ENCODE peak calls at places on chromosomes 5 and 9, in six cellular contexts. V is bronchial epithelial cell, X is cardiac muscle cell, U is HCT116, A is tibial artery, N is body of pancreas. D is an unnamed sample.

GRCh38 chr5:3564827-3565560 is 30.6 kb upstream of the IRX1 start:
- DNase-seq in X (no peak), A (no peak), U (no peak), N (no peak), V (no peak), D (no peak)

GRCh38 chr5:65912311-65912710 is 14.1 kb upstream of the ERBIN start:
- DNase-seq in V (no peak), X (no peak), U (no peak), N (no peak), A (no peak), D (no peak)

GRCh38 chr5:176596689-176597416 is 13.1 kb downstream of the GPRIN1 start:
- DNase-seq in N (peak; percentile 29), X (peak; percentile 52), U (no peak), V (peak; percentile 39), A (no peak), D (no peak)

GRCh38 chr5:115396698-115397097 is 100.2 kb upstream of the CCDC112 start:
- DNase-seq in X (no peak), A (no peak), V (no peak), U (no peak), N (no peak), D (no peak)

GRCh38 chr9:98482248-98482647 is 226.5 kb downstream of the GABBR2 start:
- DNase-seq in X (no peak), N (no peak), U (no peak), V (no peak), A (no peak), D (no peak)

GRCh38 chr5:109866051-109866450 is 176.3 kb downstream of the MAN2A1 start:
- DNase-seq in U (no peak), X (no peak), N (no peak), V (peak; percentile 79), A (no peak), D (no peak)

GRCh38 chr9:97705354-97705950 is 8.3 kb upstream of the XPA start:
- DNase-seq in V (no peak), U (no peak), A (no peak), X (no peak), N (no peak), D (no peak)

GRCh38 chr5:41154491-41154890 is 58.8 kb downstream of the C6 start:
- DNase-seq in X (no peak), A (no peak), V (no peak), N (no peak), U (no peak), D (no peak)

GRCh38 chr5:59380350-59380951 is 513.1 kb downstream of the PDE4D start:
- DNase-seq in N (no peak), U (peak; percentile 37), V (peak; percentile 76), X (peak; percentile 75), A (no peak), D (peak; percentile 63)

GRCh38 chr5:37954561-37954960 is 114.7 kb upstream of the GDNF start:
- DNase-seq in V (peak; percentile 57), U (no peak), X (no peak), A (no peak), N (no peak), D (no peak)

GRCh38 chr5:33557605-33558004 is 116.8 kb downstream of the TARS1 start:
- DNase-seq in V (no peak), N (no peak), U (no peak), A (no peak), X (no peak), D (no peak)

GRCh38 chr9:128715436-128715750 is 8.5 kb downstream of the ZDHHC12 start:
- DNase-seq in V (no peak), U (no peak), N (peak; percentile 2), X (no peak), A (peak; percentile 52), D (no peak)

GRCh38 chr5:169088032-169088726 is 212.8 kb downstream of the SLIT3 start:
- DNase-seq in U (no peak), V (no peak), A (no peak), X (no peak), N (no peak), D (no peak)

GRCh38 chr5:73374520-73375235 is 73.9 kb downstream of the FOXD1 start:
- DNase-seq in A (no peak), U (no peak), N (no peak), V (peak; percentile 76), X (no peak), D (no peak)

GRCh38 chr5:65874241-65874640 is 52.1 kb upstream of the ERBIN start:
- DNase-seq in X (no peak), V (peak; percentile 82), N (no peak), A (no peak), U (no peak), D (no peak)

GRCh38 chr9:80622508-80622907 is 1050.7 kb downstream of the TLE4 start:
- DNase-seq in A (no peak), N (no peak), X (no peak), V (no peak), U (no peak), D (no peak)

GRCh38 chr9:115024925-115025535 is 92.9 kb downstream of the TNC start:
- DNase-seq in A (no peak), V (no peak), N (no peak), U (no peak), X (no peak), D (no peak)

GRCh38 chr9:129023036-129023907 is 4.9 kb downstream of the SH3GLB2 start:
- DNase-seq in N (peak; percentile 40), X (no peak), A (no peak), V (no peak), U (no peak), D (no peak)

DNA sequence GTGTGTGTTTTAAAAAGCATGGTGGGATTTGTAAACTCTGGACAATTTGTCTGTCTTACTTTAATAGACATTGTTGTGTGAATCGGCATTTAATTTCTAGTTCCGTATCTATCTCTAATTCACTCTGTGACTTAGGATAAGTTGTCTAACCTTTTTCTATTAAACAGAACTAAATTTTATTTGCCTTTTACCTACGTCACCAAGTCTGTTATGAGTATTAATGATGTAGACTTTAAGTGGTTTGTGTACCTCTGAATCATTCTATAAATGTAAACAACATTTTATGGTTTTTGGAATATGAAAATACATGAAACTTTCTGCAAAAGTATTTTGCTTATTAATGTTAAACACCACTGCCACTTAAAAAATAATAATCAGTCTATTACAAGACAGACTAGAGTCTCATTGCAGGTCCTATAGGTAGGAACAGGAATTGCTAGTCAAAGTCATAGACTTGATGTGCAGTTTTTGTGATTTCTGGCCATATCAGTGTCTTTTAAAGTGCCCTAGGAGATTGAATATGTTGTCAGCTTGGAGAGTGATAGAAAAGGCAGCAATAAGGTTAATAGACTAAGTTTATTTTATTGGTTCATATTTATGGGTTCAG is 5.6 kb downstream of the RBM27 start:
- DNase-seq in A (no peak), X (no peak), N (no peak), U (no peak), V (peak; percentile 4), D (no peak)
- TF ChIP-seq CTCF in A (no peak), X (peak; percentile 3), N (no peak), U (peak; percentile 45), V (no peak), D (peak; percentile 26)

DNA sequence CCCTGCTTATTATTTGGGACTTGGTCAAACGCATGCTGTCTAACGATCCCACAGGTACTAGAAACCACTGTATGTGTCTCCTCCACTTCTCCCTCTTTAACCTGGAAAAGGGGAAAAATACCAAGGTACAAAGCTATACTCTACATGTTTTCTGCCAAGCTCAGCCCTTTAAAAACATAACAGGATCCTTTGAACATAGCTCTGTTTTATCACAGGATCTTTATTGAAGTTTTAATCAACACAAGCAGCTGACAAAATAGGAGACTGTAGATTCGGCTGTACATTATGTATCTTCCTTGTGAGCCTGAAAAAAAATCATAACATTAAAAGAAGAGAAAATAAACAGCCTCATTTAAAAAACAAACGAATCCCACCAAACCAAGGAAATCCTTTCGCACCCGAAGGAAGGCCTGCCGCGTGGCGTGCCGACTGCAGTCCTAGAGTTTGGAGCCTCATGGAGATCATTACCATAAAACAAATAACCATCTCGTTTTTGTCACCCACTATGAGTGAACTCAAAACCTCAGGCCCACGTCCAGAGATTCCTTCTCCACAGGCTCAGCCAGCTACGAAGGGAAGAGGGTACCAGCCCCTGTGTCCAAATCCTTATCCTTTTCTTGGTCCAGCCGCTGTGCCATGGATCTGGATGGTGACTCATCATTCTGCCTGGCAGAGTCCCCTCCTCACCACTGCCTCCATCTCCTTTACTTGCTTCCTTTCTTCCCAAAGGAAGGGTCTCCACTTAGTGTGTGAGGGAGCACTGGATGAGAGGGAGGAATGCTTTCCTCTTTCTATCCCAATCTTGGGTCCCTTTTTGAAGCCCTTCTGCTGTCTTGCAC is 651.1 kb downstream of the CCDC171 start:
- DNase-seq in V (no peak), N (no peak), A (no peak), X (no peak), U (no peak), D (no peak)
- H3K4me3 ChIP-seq in V (no peak overlapping the region), N (no peak overlapping the region), A (no peak overlapping the region), X (no peak overlapping the region), U (no peak overlapping the region), D (no peak overlapping the region)

GRCh38 chr9:136459425-136459824 is 19.8 kb upstream of the INPP5E start:
- DNase-seq in V (no peak), N (no peak), X (no peak), U (no peak), A (no peak), D (no peak)
- H3K36me3 ChIP-seq in V (peaks cover 59% of the 10 kb centered on the region), N (peaks cover 14% of the 10 kb centered on the region), X (peaks cover 75% of the 10 kb centered on the region), U (peaks cover 55% of the 10 kb centered on the region), A (peaks cover 98% of the 10 kb centered on the region), D (peaks cover 82% of the 10 kb centered on the region)

GRCh38 chr5:149154629-149155028 is 13.3 kb downstream of the ABLIM3 start:
- DNase-seq in V (no peak), N (no peak), A (no peak), U (no peak), X (no peak), D (no peak)

GRCh38 chr5:149151717-149152116 is 10.4 kb downstream of the ABLIM3 start:
- DNase-seq in X (no peak), A (no peak), N (no peak), V (no peak), U (no peak), D (no peak)

GRCh38 chr5:149152317-149152746 is 11.0 kb downstream of the ABLIM3 start:
- DNase-seq in X (no peak), V (peak; percentile 27), A (no peak), U (no peak), N (no peak), D (no peak)

GRCh38 chr5:149153193-149153750 is 12.0 kb downstream of the ABLIM3 start:
- DNase-seq in X (no peak), N (no peak), U (no peak), V (no peak), A (no peak), D (no peak)

GRCh38 chr5:149153751-149154610 is 12.7 kb downstream of the ABLIM3 start:
- DNase-seq in V (peak; percentile 44), X (peak; percentile 81), N (peak; percentile 65), U (no peak), A (peak; percentile 76), D (no peak)
- TF ChIP-seq CTCF in V (no peak), X (no peak), N (no peak), U (no peak), A (no peak), D (no peak)

GRCh38 chr9:121125590-121125989 is 50.8 kb downstream of the CNTRL start:
- DNase-seq in A (no peak), V (no peak), X (no peak), U (no peak), N (no peak), D (no peak)

GRCh38 chr9:121120386-121120785 is 45.6 kb downstream of the CNTRL start:
- DNase-seq in N (no peak), A (no peak), X (no peak), U (no peak), V (no peak), D (no peak)

GRCh38 chr9:121121582-121122087 is 46.9 kb downstream of the CNTRL start:
- DNase-seq in X (peak; percentile 97), U (peak; percentile 90), N (peak; percentile 97), V (peak; percentile 93), A (peak; percentile 99), D (peak; percentile 98)

GRCh38 chr9:121123816-121124536 is 49.2 kb downstream of the CNTRL start:
- DNase-seq in X (no peak), N (no peak), V (no peak), A (no peak), U (no peak), D (no peak)

GRCh38 chr9:121122450-121123032 is 47.8 kb downstream of the CNTRL start:
- DNase-seq in N (no peak), V (peak; percentile 18), U (no peak), X (no peak), A (no peak), D (peak; percentile 11)
- H3K4me3 ChIP-seq in N (no peak overlapping the region), V (peak overlapping the region; percentile 47), U (peak overlapping the region; percentile 53), X (peak overlapping the region; percentile 37), A (peak overlapping the region; percentile 42), D (peak overlapping the region; percentile 47)

D was measured in A673.